ENCODE peak calls at places on chromosomes 2 and 18, in nine cellular contexts. H, F, K, I, C, X, O, L and W are unnamed samples.

GRCh38 chr2:141015339-141016047 is 1115.3 kb downstream of the LRP1B start:
- DNase-seq in H (peak), F (no peak), K (peak), I (no peak), C (peak), X (no peak), O (no peak), L (no peak), W (peak)

GRCh38 chr2:37809525-37809924 is 115.6 kb upstream of the RMDN2 start:
- DNase-seq in H (no peak), F (no peak), K (peak), I (peak), C (no peak), X (no peak), O (no peak), L (no peak), W (no peak)

GRCh38 chr18:33421225-33421624 is 19.3 kb downstream of the CCDC178 start:
- DNase-seq in H (no peak), F (no peak), K (no peak), I (no peak), C (no peak), X (no peak), O (no peak), L (no peak), W (no peak)

GRCh38 chr2:187013058-187013457 is 164.1 kb upstream of the ZSWIM2 start:
- DNase-seq in H (no peak), F (no peak), K (no peak), I (no peak), C (no peak), X (no peak), O (no peak), L (no peak), W (no peak)

GRCh38 chr2:1407950-1408695 is 5.1 kb upstream of the TPO start:
- DNase-seq in H (no peak), F (no peak), K (no peak), I (no peak), C (no peak), X (no peak), O (no peak), L (no peak), W (no peak)

GRCh38 chr18:13612111-13612997 is 114.0 kb downstream of the FAM210A start:
- DNase-seq in H (no peak), F (peak), K (no peak), I (peak), C (no peak), X (peak), O (no peak), L (peak), W (peak)

GRCh38 chr18:6488956-6489355 is 74.2 kb upstream of the L3MBTL4 start:
- DNase-seq in H (no peak), F (no peak), K (no peak), I (no peak), C (no peak), X (no peak), O (no peak), L (no peak), W (no peak)

GRCh38 chr18:34911081-34911480 is 130.1 kb upstream of the MAPRE2 start:
- DNase-seq in H (no peak), F (no peak), K (no peak), I (no peak), C (no peak), X (no peak), O (no peak), L (no peak), W (no peak)

GRCh38 chr2:19644763-19645162 is 257.0 kb downstream of the TTC32 start:
- DNase-seq in H (no peak), F (no peak), K (no peak), I (no peak), C (no peak), X (no peak), O (no peak), L (no peak), W (no peak)

GRCh38 chr2:120940726-120941256 is 205.1 kb downstream of the GLI2 start:
- DNase-seq in H (no peak), F (no peak), K (no peak), I (no peak), C (no peak), X (no peak), O (no peak), L (no peak), W (no peak)

GRCh38 chr18:28834889-28835288 is 658.0 kb upstream of the CDH2 start:
- DNase-seq in H (no peak), F (no peak), K (no peak), I (no peak), C (no peak), X (no peak), O (no peak), L (no peak), W (no peak)

GRCh38 chr2:16763493-16763899 is 97.9 kb upstream of the CYRIA start:
- DNase-seq in H (no peak), F (no peak), K (no peak), I (no peak), C (no peak), X (no peak), O (no peak), L (no peak), W (no peak)

GRCh38 chr18:9182852-9183399 is 46.3 kb downstream of the ANKRD12 start:
- DNase-seq in H (no peak), F (no peak), K (no peak), I (no peak), C (no peak), X (no peak), O (no peak), L (no peak), W (no peak)

GRCh38 chr18:76252880-76253279 is 242.2 kb downstream of the ZNF516 start:
- DNase-seq in H (no peak), F (no peak), K (no peak), I (no peak), C (no peak), X (peak), O (no peak), L (no peak), W (no peak)

GRCh38 chr2:64177315-64177714 is 33.1 kb upstream of the PELI1 start:
- DNase-seq in H (no peak), F (no peak), K (no peak), I (no peak), C (no peak), X (no peak), O (no peak), L (no peak), W (no peak)

GRCh38 chr18:2536493-2536892 is 34.8 kb downstream of the METTL4 start:
- DNase-seq in H (no peak), F (no peak), K (no peak), I (no peak), C (no peak), X (no peak), O (no peak), L (no peak), W (no peak)

GRCh38 chr2:239836021-239836765 is 188.9 kb downstream of the NDUFA10 start:
- DNase-seq in H (no peak), F (peak), K (no peak), I (peak), C (no peak), X (no peak), O (no peak), L (no peak), W (no peak)

GRCh38 chr2:118202707-118203303 is 114.5 kb downstream of the INSIG2 start:
- DNase-seq in H (no peak), F (no peak), K (no peak), I (no peak), C (no peak), X (peak), O (no peak), L (no peak), W (no peak)

GRCh38 chr18:2448565-2449151 is 122.6 kb downstream of the METTL4 start:
- DNase-seq in H (no peak), F (no peak), K (no peak), I (no peak), C (no peak), X (no peak), O (no peak), L (no peak), W (no peak)

GRCh38 chr2:45285311-45285710 is 276.1 kb upstream of the SIX2 start:
- DNase-seq in H (no peak), F (no peak), K (no peak), I (no peak), C (no peak), X (no peak), O (no peak), L (no peak), W (no peak)

GRCh38 chr18:45713239-45713638 is 10.7 kb upstream of the SLC14A1 start:
- DNase-seq in H (no peak), F (no peak), K (no peak), I (no peak), C (no peak), X (no peak), O (no peak), L (no peak), W (no peak)

GRCh38 chr18:80239830-80240229 is 7.5 kb downstream of the PARD6G start:
- DNase-seq in H (no peak), F (no peak), K (no peak), I (no peak), C (no peak), X (no peak), O (no peak), L (no peak), W (no peak)

GRCh38 chr2:51003345-51004192 is 28.4 kb downstream of the NRXN1 start:
- DNase-seq in H (no peak), F (no peak), K (no peak), I (no peak), C (no peak), X (no peak), O (no peak), L (no peak), W (no peak)

GRCh38 chr2:68716948-68717661 is 17.5 kb upstream of the ARHGAP25 start:
- DNase-seq in H (no peak), F (no peak), K (no peak), I (no peak), C (no peak), X (no peak), O (no peak), L (no peak), W (no peak)

GRCh38 chr2:59288771-59289170 is 1047.6 kb upstream of the FANCL start:
- DNase-seq in H (peak), F (no peak), K (no peak), I (no peak), C (no peak), X (no peak), O (no peak), L (no peak), W (no peak)

GRCh38 chr2:235715601-235716000 is 221.8 kb downstream of the AGAP1 start:
- DNase-seq in H (no peak), F (no peak), K (no peak), I (no peak), C (no peak), X (no peak), O (no peak), L (no peak), W (no peak)

GRCh38 chr2:235722869-235723268 is 229.0 kb downstream of the AGAP1 start:
- DNase-seq in H (no peak), F (peak), K (no peak), I (no peak), C (no peak), X (no peak), O (no peak), L (no peak), W (no peak)

GRCh38 chr2:235721586-235721985 is 227.7 kb downstream of the AGAP1 start:
- DNase-seq in H (no peak), F (peak), K (no peak), I (no peak), C (no peak), X (no peak), O (no peak), L (no peak), W (no peak)

GRCh38 chr2:235716875-235717496 is 223.1 kb downstream of the AGAP1 start:
- DNase-seq in H (no peak), F (no peak), K (no peak), I (no peak), C (no peak), X (no peak), O (no peak), L (no peak), W (no peak)

DNA sequence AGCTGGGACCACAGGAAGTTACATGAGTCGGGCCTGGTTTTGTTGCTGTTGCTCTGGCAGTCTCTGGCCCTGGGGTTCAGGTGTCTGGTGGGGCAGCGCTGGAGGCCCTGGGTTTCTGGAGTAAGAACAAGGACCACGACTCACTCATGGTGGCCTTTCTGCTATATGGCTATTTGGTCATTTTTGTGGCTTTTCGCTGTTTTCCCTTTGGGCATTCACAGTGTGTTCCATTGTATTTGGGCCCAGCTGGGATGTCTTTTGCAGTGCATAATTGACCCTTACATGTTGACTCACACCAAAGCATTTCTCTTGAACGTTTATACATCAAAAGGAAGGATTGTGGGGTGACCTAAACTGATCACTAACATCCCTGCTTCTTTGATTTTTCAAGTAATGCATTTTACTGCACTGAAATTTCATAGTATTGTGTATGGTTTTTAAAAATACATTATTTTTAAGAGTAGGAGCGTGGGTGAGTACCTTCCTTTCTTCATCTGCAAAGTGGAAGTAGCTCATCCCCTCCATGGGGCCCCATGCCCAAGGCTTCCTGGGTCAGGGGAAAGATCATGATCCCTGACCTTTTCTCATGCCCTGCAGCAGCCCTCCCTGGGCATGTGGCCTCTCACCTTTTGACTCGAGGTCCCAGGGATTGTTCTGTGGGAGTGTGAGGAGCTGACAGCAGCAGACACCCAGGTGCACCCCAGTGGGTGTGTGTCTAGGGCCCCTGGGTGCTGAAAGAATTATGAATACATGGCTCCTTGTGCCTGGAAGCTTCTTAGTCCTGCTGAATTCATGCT is 225.5 kb downstream of the AGAP1 start:
- DNase-seq in H (no peak), F (no peak), K (no peak), I (no peak), C (no peak), X (no peak), O (no peak), L (no peak), W (no peak)
- H3K27ac ChIP-seq in H (peak), F (no peak), K (no peak), I (no peak), C (no peak), X (no peak), O (no peak), L (no peak), W (peak)

GRCh38 chr18:51196811-51197660 is 445 bp downstream of the MEX3C start:
- DNase-seq in H (peak), F (peak), K (peak), I (peak), C (peak), X (peak), O (peak), L (peak), W (no peak)
- H3K27ac ChIP-seq in H (peak), F (peak), K (peak), I (peak), C (peak), X (peak), O (peak), L (peak), W (peak)

GRCh38 chr2:55840460-55840859 is 83.1 kb downstream of the EFEMP1 start:
- DNase-seq in H (no peak), F (no peak), K (no peak), I (no peak), C (no peak), X (no peak), O (no peak), L (no peak), W (no peak)
- H3K27ac ChIP-seq in H (no peak), F (no peak), K (no peak), I (no peak), C (no peak), X (no peak), O (peak), L (no peak), W (no peak)

DNA sequence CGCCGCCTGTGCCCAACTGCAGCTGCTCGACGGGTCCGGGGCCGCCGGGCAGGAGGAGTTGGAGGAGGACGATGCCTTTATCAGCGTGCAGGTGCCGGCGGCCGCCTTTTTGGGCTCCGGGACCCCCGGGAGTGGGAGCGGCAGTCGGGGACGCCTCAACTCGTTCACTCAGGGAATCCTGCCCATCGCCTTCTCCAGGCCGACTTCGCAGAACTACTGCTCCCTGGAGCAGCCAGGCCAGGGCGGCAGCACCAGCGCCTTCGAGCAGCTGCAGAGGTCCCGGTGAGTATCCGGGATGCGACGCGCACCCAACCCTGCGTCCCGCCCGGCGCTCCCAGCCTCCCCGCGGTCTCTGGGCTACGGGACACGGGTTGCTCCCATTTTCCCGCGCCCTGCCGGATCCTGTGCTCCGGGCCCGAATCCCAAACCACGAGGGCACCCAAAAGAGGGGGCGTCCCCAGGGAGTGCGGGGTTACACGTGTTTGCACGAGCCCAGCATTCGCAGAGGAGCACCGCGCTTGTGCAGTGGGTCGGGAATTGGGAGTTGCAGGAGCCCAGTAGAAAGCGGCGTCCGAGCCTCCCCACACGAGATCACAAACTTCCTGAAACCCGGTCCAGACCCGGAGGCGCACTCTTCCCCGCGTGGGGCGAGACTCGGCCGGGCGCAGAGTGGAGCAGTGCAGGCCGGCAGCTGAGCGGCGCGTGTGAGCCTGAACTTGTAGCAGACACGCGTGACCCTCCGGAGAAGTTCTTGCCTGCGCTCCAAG is 1.2 kb downstream of the CABLES1 start:
- DNase-seq in H (peak), F (no peak), K (peak), I (peak), C (peak), X (no peak), O (peak), L (peak), W (no peak)
- H3K27ac ChIP-seq in H (peak), F (peak), K (peak), I (peak), C (peak), X (peak), O (peak), L (peak), W (peak)

DNA sequence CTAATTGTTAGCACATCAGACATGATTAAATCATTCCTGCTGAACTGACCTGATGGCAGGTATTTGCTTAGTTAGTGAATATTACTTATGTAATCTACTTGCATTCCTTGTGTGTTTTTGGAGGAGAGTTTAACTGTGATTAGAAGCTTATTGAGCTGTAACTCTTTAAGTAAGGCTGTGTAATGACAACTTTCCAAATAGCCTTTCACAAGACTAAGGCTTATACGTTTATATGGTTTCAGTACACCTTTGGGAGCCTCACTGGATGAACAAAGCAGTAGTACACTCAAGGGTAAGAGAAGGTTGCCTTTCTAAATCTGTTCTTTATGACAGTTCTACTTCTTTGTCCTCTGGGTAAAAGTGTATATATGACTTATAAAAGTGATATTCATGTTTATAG is 4.3 kb downstream of the ITPRID2 start:
- DNase-seq in H (no peak), F (no peak), K (no peak), I (no peak), C (no peak), X (no peak), O (no peak), L (no peak), W (no peak)
- H3K27ac ChIP-seq in H (no peak), F (no peak), K (no peak), I (peak), C (no peak), X (no peak), O (no peak), L (peak), W (no peak)

GRCh38 chr2:43425659-43426058 is 170.2 kb downstream of the THADA start:
- DNase-seq in H (no peak), F (no peak), K (no peak), I (no peak), C (no peak), X (peak), O (no peak), L (no peak), W (no peak)
- H3K27ac ChIP-seq in H (no peak), F (peak), K (peak), I (no peak), C (no peak), X (peak), O (peak), L (peak), W (no peak)

GRCh38 chr2:12263730-12264129 is 453.0 kb upstream of the TRIB2 start:
- DNase-seq in H (no peak), F (no peak), K (no peak), I (no peak), C (no peak), X (no peak), O (no peak), L (no peak), W (no peak)

GRCh38 chr2:12265646-12266045 is 451.1 kb upstream of the TRIB2 start:
- DNase-seq in H (no peak), F (no peak), K (no peak), I (no peak), C (no peak), X (no peak), O (no peak), L (no peak), W (no peak)

GRCh38 chr2:12259497-12259896 is 457.2 kb upstream of the TRIB2 start:
- DNase-seq in H (no peak), F (no peak), K (no peak), I (no peak), C (no peak), X (no peak), O (no peak), L (no peak), W (no peak)

GRCh38 chr2:12261993-12262680 is 454.6 kb upstream of the TRIB2 start:
- DNase-seq in H (no peak), F (no peak), K (no peak), I (no peak), C (no peak), X (no peak), O (no peak), L (no peak), W (no peak)

GRCh38 chr2:12262681-12263436 is 453.9 kb upstream of the TRIB2 start:
- DNase-seq in H (no peak), F (peak), K (peak), I (no peak), C (no peak), X (peak), O (no peak), L (no peak), W (no peak)
- H3K27ac ChIP-seq in H (no peak), F (peak), K (peak), I (no peak), C (no peak), X (no peak), O (no peak), L (no peak), W (no peak)